ENCODE peak calls at places on chromosomes 16 and 17, in five cellular contexts. K is ELF-1, F is AG04449, Z is mucosa of descending colon, U is SJSA1. M is an unnamed sample.

GRCh38 chr16:46757339-46758050 is 9.4 kb upstream of the MYLK3 start:
- DNase-seq in K (peak; percentile 90), F (no peak), Z (no peak), U (no peak), M (no peak)

GRCh38 chr17:50660042-50660886 is 25.6 kb downstream of the ABCC3 start:
- DNase-seq in K (no peak), U (no peak), F (no peak), Z (peak; percentile 66), M (peak; percentile 65)

GRCh38 chr16:67207857-67208524 is 9.1 kb downstream of the ELMO3 start:
- DNase-seq in K (peak; percentile 39), F (no peak), U (no peak), Z (no peak), M (no peak)

GRCh38 chr17:69525920-69526841 is 111.7 kb downstream of the MAP2K6 start:
- DNase-seq in U (no peak), Z (peak; percentile 49), F (no peak), K (peak; percentile 74), M (peak; percentile 81)

GRCh38 chr16:83907926-83908325 is 9.0 kb downstream of the MLYCD start:
- DNase-seq in U (no peak), F (no peak), Z (no peak), K (no peak), M (no peak)

GRCh38 chr16:81483970-81484595 is 39.5 kb downstream of the CMIP start:
- DNase-seq in K (peak; percentile 77), Z (no peak), F (no peak), U (no peak), M (no peak)

GRCh38 chr16:86668136-86668535 is 89.8 kb downstream of the FOXL1 start:
- DNase-seq in F (no peak), U (no peak), K (peak; percentile 39), Z (no peak), M (no peak)

GRCh38 chr17:74713199-74713755 is 554 bp upstream of the CD300LF start:
- DNase-seq in K (no peak), U (no peak), Z (no peak), F (no peak), M (no peak)